ENCODE peak calls at places on chromosomes 4 and X, in ten cellular contexts. E, O, Q, C, S, D, Z, P, F and Y are unnamed samples.
A peak's percentile ranks its signal among the peaks of the same experiment; 100 is the strongest.

GRCh38 chrX:110703641-110704040 is 92.0 kb downstream of the CHRDL1 start:
- DNase-seq in C (no peak), F (no peak), D (peak; percentile 2), Z (no peak), P (no peak), Q (no peak), O (no peak), S (no peak), E (no peak), Y (no peak)

GRCh38 chr4:88144866-88145300 is 13.6 kb downstream of the ABCG2 start:
- DNase-seq in O (no peak), S (no peak), Z (no peak), E (no peak), C (no peak), Q (no peak), P (no peak), D (no peak), F (no peak), Y (no peak)

GRCh38 chr4:110959041-110959643 is 336.3 kb upstream of the PITX2 start:
- DNase-seq in Z (no peak), S (no peak), Q (no peak), D (no peak), P (no peak), O (peak; percentile 30), C (no peak), F (no peak), E (no peak), Y (no peak)

GRCh38 chr4:186037692-186038658 is 31.0 kb upstream of the TLR3 start:
- DNase-seq in D (peak; percentile 81), Z (no peak), Q (peak; percentile 39), E (peak; percentile 26), C (peak; percentile 65), F (no peak), O (peak; percentile 80), S (peak; percentile 62), P (peak; percentile 36), Y (no peak)

GRCh38 chr4:5863461-5864113 is 29.3 kb downstream of the CRMP1 start:
- DNase-seq in F (no peak), D (no peak), P (no peak), Q (no peak), Z (no peak), C (no peak), E (peak; percentile 30), S (no peak), O (peak; percentile 96), Y (no peak)

GRCh38 chr4:6568148-6568547 is 6.8 kb upstream of the MAN2B2 start:
- DNase-seq in Z (no peak), P (no peak), S (no peak), D (no peak), F (no peak), Q (no peak), O (no peak), C (no peak), E (no peak), Y (no peak)

GRCh38 chr4:55351824-55352223 is 5.8 kb downstream of the SRD5A3 start:
- DNase-seq in S (no peak), C (no peak), Z (no peak), P (no peak), D (no peak), Q (no peak), O (no peak), F (no peak), E (no peak), Y (no peak)

GRCh38 chr4:34193451-34194154 is 2050.7 kb downstream of the ARAP2 start:
- DNase-seq in P (no peak), S (no peak), Q (no peak), O (peak; percentile 50), D (no peak), F (no peak), C (no peak), E (no peak), Z (no peak), Y (no peak)

GRCh38 chrX:119692241-119693031 is 532 bp downstream of the SEPTIN6 start:
- DNase-seq in D (peak; percentile 21), F (peak; percentile 45), Q (peak; percentile 47), E (peak; percentile 47), P (no peak), C (peak; percentile 80), S (no peak), Z (no peak), O (peak; percentile 48), Y (peak; percentile 90)

GRCh38 chr4:122047706-122048425 is 96.0 kb upstream of the TRPC3 start:
- DNase-seq in E (no peak), S (no peak), C (no peak), Z (no peak), D (no peak), P (no peak), Q (no peak), F (no peak), O (no peak), Y (no peak)

GRCh38 chrX:125681058-125681457 is 361.4 kb downstream of the TEX13C start:
- DNase-seq in O (no peak), Q (no peak), D (no peak), F (no peak), C (no peak), S (no peak), Z (no peak), P (no peak), E (no peak), Y (no peak)

GRCh38 chrX:71492086-71493065 is 40.5 kb upstream of the OGT start:
- DNase-seq in C (peak; percentile 63), S (peak; percentile 33), D (peak; percentile 38), F (peak; percentile 61), O (peak; percentile 26), E (peak; percentile 53), Q (peak; percentile 44), P (no peak), Z (peak; percentile 16), Y (peak; percentile 89)

GRCh38 chr4:180462116-180462515 is 1781.1 kb upstream of the TENM3 start:
- DNase-seq in S (no peak), C (no peak), Z (no peak), P (no peak), F (no peak), E (no peak), D (no peak), O (no peak), Q (no peak), Y (no peak)

GRCh38 chr4:94889523-94889922 is 131.8 kb downstream of the BMPR1B start:
- DNase-seq in Q (no peak), C (no peak), Z (no peak), P (no peak), D (no peak), F (no peak), S (no peak), O (no peak), E (no peak), Y (no peak)

GRCh38 chr4:139934786-139935330 is 219.1 kb downstream of the MAML3 start:
- DNase-seq in O (no peak), P (no peak), Z (no peak), E (no peak), D (no peak), Q (no peak), C (no peak), S (no peak), F (no peak), Y (no peak)

GRCh38 chrX:124289443-124289842 is 43.0 kb upstream of the TEX13D start:
- DNase-seq in E (no peak), S (no peak), D (no peak), Z (no peak), Q (no peak), C (no peak), P (no peak), O (no peak), F (no peak), Y (no peak)

GRCh38 chr4:76208005-76208765 is 5.4 kb downstream of the SCARB2 start:
- DNase-seq in E (no peak), F (peak; percentile 89), D (peak; percentile 90), S (peak; percentile 87), O (peak; percentile 94), C (peak; percentile 88), Z (peak; percentile 71), Q (peak; percentile 82), P (peak; percentile 67), Y (peak; percentile 91)
- TF ChIP-seq POLR2A in E (no peak), F (no peak), D (peak; percentile 50), S (peak; percentile 44), O (no peak), C (peak; percentile 49), Z (peak; percentile 32), Q (peak; percentile 51), P (no peak), Y (peak; percentile 50)

DNA sequence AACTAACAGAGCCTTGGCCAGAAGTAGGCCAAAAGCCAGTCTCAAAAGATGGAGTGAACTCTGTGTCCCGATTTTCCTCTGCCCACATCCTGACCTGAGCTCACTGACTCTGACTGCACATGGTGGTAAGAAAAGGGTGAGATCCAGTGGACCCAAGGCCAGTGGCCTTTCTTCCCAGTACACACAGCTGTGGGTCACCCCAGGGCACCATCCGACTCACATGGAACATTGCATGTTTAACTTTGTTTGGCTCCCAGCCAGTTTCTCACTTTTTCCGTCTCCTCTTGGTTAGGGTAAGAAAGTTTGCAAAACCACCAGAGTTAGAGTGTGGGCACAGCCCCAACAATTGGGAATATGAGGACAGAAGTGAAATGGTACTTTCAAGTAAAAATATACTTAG is 69.8 kb downstream of the GAB1 start:
- DNase-seq in P (peak; percentile 28), S (peak; percentile 66), O (no peak), Q (peak; percentile 45), Z (peak; percentile 54), F (peak; percentile 58), C (peak; percentile 66), E (no peak), D (peak; percentile 58), Y (no peak)
- H3K27ac ChIP-seq in P (peak overlapping the region; percentile 64), S (peak overlapping the region; percentile 4), O (no peak overlapping the region), Q (peak overlapping the region; percentile 45), Z (peak overlapping the region; percentile 27), F (peak overlapping the region; percentile 12), C (no peak overlapping the region), E (no peak overlapping the region), D (no peak overlapping the region), Y (peak overlapping the region; percentile 2)

GRCh38 chr4:93303440-93303839 is 525.1 kb upstream of the ATOH1 start:
- DNase-seq in C (no peak), O (no peak), Z (no peak), F (no peak), P (no peak), D (no peak), E (no peak), Q (no peak), S (no peak), Y (no peak)
- TF ChIP-seq POLR2A in C (no peak), O (no peak), Z (no peak), F (no peak), P (no peak), D (no peak), E (no peak), Q (no peak), S (no peak), Y (no peak)

DNA sequence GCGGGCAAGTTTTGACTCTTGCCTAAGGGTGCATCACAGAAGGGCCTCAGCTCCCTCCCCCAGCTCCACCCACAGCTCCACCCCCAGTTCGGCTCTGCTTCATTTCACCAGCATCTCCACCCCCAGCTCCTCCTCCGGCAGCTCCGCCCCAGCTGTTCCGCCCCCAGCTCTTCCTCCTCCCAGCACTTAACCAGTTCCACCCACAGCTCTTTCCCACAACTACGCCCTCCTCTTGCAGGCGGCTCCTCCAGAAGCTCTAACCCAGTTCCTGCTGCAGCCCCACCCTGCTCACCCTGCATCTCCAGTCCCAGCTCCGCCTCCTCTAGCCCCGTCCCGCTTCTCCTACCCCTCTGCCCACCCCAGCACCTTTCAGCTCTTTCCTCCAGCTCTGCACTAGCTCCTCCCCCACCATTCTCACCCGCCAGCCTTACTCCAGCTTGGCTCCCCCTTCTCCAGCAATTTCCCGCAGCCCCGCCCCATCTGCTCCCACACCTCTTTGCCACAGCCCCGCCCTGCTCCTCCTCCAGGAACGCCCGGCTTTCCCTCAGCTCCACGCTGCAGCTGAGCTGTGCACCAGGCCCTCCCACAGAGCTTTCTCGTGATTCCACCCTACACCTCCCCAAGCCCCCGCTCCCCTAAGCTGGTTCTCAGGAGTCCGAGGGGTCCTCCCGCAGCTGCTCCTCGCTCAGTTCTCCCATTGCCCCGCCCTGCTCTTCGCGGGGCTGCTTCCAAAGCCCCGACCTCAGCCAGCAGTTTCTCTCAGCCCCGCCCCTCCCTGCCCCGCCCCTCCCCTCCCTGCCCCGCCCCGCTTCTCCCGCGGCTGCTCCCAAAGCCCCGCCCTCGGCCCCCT is 1.3 kb upstream of the EOLA1 start:
- DNase-seq in C (peak; percentile 93), Z (peak; percentile 78), F (peak; percentile 93), Q (peak; percentile 90), P (peak; percentile 87), O (peak; percentile 90), D (peak; percentile 93), E (peak; percentile 72), S (peak; percentile 92), Y (peak; percentile 90)
- H3K27ac ChIP-seq in C (peak overlapping the region; percentile 89), Z (peak overlapping the region; percentile 75), F (peak overlapping the region; percentile 73), Q (peak overlapping the region; percentile 93), P (peak overlapping the region; percentile 96), O (peak overlapping the region; percentile 77), D (peak overlapping the region; percentile 98), E (peak overlapping the region; percentile 78), S (peak overlapping the region; percentile 79), Y (peak overlapping the region; percentile 74)